ENCODE peak calls at places on chromosomes 5 and 9, in four cellular contexts. A, G, H and S are unnamed samples.

GRCh38 chr5:79561525-79561893 is 47.6 kb upstream of the HOMER1 start:
- DNase-seq in A (no peak), G (no peak), H (no peak), S (no peak)

GRCh38 chr5:132802044-132802684 is 10.9 kb upstream of the SOWAHA start:
- DNase-seq in A (no peak), G (no peak), H (no peak), S (no peak)

GRCh38 chr5:55582256-55582655 is 47.5 kb upstream of the PLPP1 start:
- DNase-seq in A (no peak), G (no peak), H (no peak), S (no peak)

GRCh38 chr5:43769576-43770352 is 166.8 kb downstream of the NNT start:
- DNase-seq in A (no peak), G (peak), H (peak), S (no peak)

GRCh38 chr9:77601476-77602056 is 46.6 kb downstream of the GNA14 start:
- DNase-seq in A (no peak), G (no peak), H (no peak), S (no peak)

GRCh38 chr5:4905674-4906528 is 234.2 kb upstream of the ADAMTS16 start:
- DNase-seq in A (peak), G (no peak), H (no peak), S (peak)

GRCh38 chr5:154015071-154015693 is 23.5 kb downstream of the FAM114A2 start:
- DNase-seq in A (peak), G (peak), H (no peak), S (peak)

GRCh38 chr5:149837680-149838269 is 106.8 kb downstream of the PDE6A start:
- DNase-seq in A (no peak), G (peak), H (peak), S (peak)

GRCh38 chr9:14277761-14278160 is 36.2 kb downstream of the NFIB start:
- DNase-seq in A (no peak), G (no peak), H (no peak), S (no peak)

GRCh38 chr5:173486355-173486754 is 130.1 kb downstream of the BOD1 start:
- DNase-seq in A (no peak), G (no peak), H (no peak), S (no peak)

GRCh38 chr9:112665347-112665746 is 52.6 kb downstream of the INIP start:
- DNase-seq in A (no peak), G (peak), H (peak), S (no peak)

GRCh38 chr5:140145818-140146522 is 20.2 kb downstream of the IGIP start:
- DNase-seq in A (peak), G (peak), H (peak), S (peak)

GRCh38 chr9:98132806-98133631 is 14.0 kb upstream of the TRIM14 start:
- DNase-seq in A (no peak), G (no peak), H (no peak), S (no peak)

GRCh38 chr5:94157704-94158608 is 416.6 kb upstream of the POU5F2 start:
- DNase-seq in A (no peak), G (no peak), H (no peak), S (no peak)

GRCh38 chr5:178244566-178244965 is 12.0 kb upstream of the PHYKPL start:
- DNase-seq in A (no peak), G (peak), H (no peak), S (no peak)

GRCh38 chr5:149838881-149839739 is 105.5 kb downstream of the PDE6A start:
- DNase-seq in A (no peak), G (peak), H (peak), S (no peak)

GRCh38 chr5:59620535-59621212 is 272.9 kb downstream of the PDE4D start:
- DNase-seq in A (no peak), G (peak), H (peak), S (no peak)

GRCh38 chr5:128196791-128197190 is 113.2 kb downstream of the SLC12A2 start:
- DNase-seq in A (no peak), G (peak), H (no peak), S (no peak)

GRCh38 chr5:79759436-79759835 is 69.8 kb downstream of the CMYA5 start:
- DNase-seq in A (no peak), G (peak), H (peak), S (no peak)

GRCh38 chr5:40172721-40173120 is 507.0 kb upstream of the PTGER4 start:
- DNase-seq in A (no peak), G (no peak), H (no peak), S (no peak)